ENCODE peak calls at places on chromosomes 13 and 19, in eight cellular contexts. T is substantia nigra; B is gastrocnemius medialis; U is EL; O is stimulated activated CD8-positive, alpha-beta memory T cell treated with anti-CD3 and anti-CD28 coated beads, Interleukin-12 subunit alpha, Interleukin-12 subunit beta, amount 100 ng/mL, for 4 hours; I is nephron progenitor cell; W is stimulated activated CD4-positive, alpha-beta T cell treated with anti-CD3 and anti-CD28 coated beads, Interleukin-1b, Interleukin-23, amount 100 ng/mL, for 24 hours; Q is MV-4-11. H is an unnamed sample.

GRCh38 chr19:7756258-7756657 is 6.8 kb upstream of the CLEC4M start:
- DNase-seq in U (no peak), B (no peak), T (no peak), I (no peak), O (no peak), Q (no peak), W (no peak), H (no peak)

GRCh38 chr19:30942636-30943035 is 406.6 kb downstream of the TSHZ3 start:
- DNase-seq in O (no peak), I (no peak), U (no peak), W (no peak), Q (no peak), T (no peak), B (no peak), H (no peak)

GRCh38 chr19:5340637-5341447 is at the start of gene PTPRS:
- DNase-seq in U (peak), I (peak), T (peak), Q (no peak), O (peak), B (peak), W (peak), H (peak)

GRCh38 chr19:39671739-39672363 is 16.1 kb downstream of the LGALS16 start:
- DNase-seq in W (peak), B (no peak), O (no peak), I (peak), Q (peak), U (peak), T (peak), H (peak)

GRCh38 chr13:108268713-108269112 is 805 bp upstream of the TNFSF13B start:
- DNase-seq in O (no peak), I (no peak), B (no peak), Q (no peak), U (no peak), T (no peak), W (no peak), H (no peak)

GRCh38 chr13:20901668-20902437 is 693 bp downstream of the XPO4 start:
- DNase-seq in Q (peak), I (peak), B (peak), O (no peak), T (peak), U (peak), W (no peak), H (peak)

GRCh38 chr19:10863107-10863700 is 8.1 kb upstream of the CARM1 start:
- DNase-seq in U (peak), Q (peak), I (peak), O (no peak), W (no peak), B (no peak), T (no peak), H (peak)

GRCh38 chr13:101144808-101145419 is 271.4 kb downstream of the NALCN start:
- DNase-seq in T (no peak), U (peak), B (no peak), O (no peak), W (no peak), I (peak), Q (peak), H (peak)

GRCh38 chr19:18846862-18847515 is 15.2 kb downstream of the UPF1 start:
- DNase-seq in W (peak), T (peak), Q (peak), B (peak), O (peak), I (peak), U (peak), H (peak)

GRCh38 chr13:77637583-77637982 is 59.9 kb upstream of the SLAIN1 start:
- DNase-seq in O (no peak), B (no peak), U (no peak), Q (no peak), T (no peak), W (no peak), I (no peak), H (no peak)

GRCh38 chr19:16702123-16702522 is 17.5 kb upstream of the NWD1 start:
- DNase-seq in U (peak), T (no peak), O (no peak), I (no peak), B (peak), Q (peak), W (no peak), H (peak)

GRCh38 chr19:46903458-46903857 is 42.7 kb downstream of the ARHGAP35 start:
- DNase-seq in I (no peak), T (no peak), U (peak), O (no peak), Q (no peak), B (no peak), W (no peak), H (no peak)

GRCh38 chr13:39419866-39420265 is 183.1 kb downstream of the LHFPL6 start:
- DNase-seq in Q (no peak), I (no peak), U (no peak), O (no peak), T (no peak), B (no peak), W (no peak), H (no peak)

GRCh38 chr19:49860716-49861100 is 6.7 kb downstream of the PNKP start:
- DNase-seq in U (no peak), W (no peak), Q (no peak), O (no peak), T (no peak), B (no peak), I (no peak), H (no peak)

GRCh38 chr13:24307211-24308067 is 1.9 kb upstream of the C1QTNF9 start:
- DNase-seq in Q (no peak), O (no peak), B (no peak), I (no peak), W (no peak), T (no peak), U (no peak), H (no peak)

GRCh38 chr19:47444388-47444821 is 25.1 kb upstream of the MEIS3 start:
- DNase-seq in U (no peak), I (peak), B (no peak), T (no peak), W (no peak), Q (no peak), O (no peak), H (no peak)

GRCh38 chr19:53879145-53880037 is 2.6 kb upstream of the PRKCG start:
- DNase-seq in B (peak), T (peak), O (peak), W (peak), Q (peak), U (peak), I (peak), H (peak)

GRCh38 chr13:30133976-30134375 is 173.4 kb downstream of the KATNAL1 start:
- DNase-seq in U (no peak), I (no peak), T (peak), B (no peak), O (no peak), W (no peak), Q (no peak), H (peak)

H was measured in fibroblast of villous mesenchyme.